ENCODE peak calls at places on chromosomes 12 and 14, in four cellular contexts. D is HepG2, L is HCT116, O is SK-N-SH. V is an unnamed sample.

GRCh38 chr14:58353516-58354299 is 42.0 kb upstream of the TOMM20L start:
- DNase-seq in L (no peak), D (no peak), O (no peak), V (no peak)

GRCh38 chr14:67765192-67765834 is 51.1 kb downstream of the ZFYVE26 start:
- DNase-seq in D (no peak), O (no peak), L (no peak), V (no peak)

GRCh38 chr12:121404734-121405133 is 4.8 kb downstream of the RNF34 start:
- DNase-seq in O (peak; percentile 57), L (no peak), D (peak; percentile 35), V (no peak)

GRCh38 chr12:52634266-52635056 is 16.1 kb upstream of the KRT73 start:
- DNase-seq in D (no peak), L (no peak), O (no peak), V (no peak)

GRCh38 chr12:23899434-23899833 is 50.0 kb downstream of the SOX5 start:
- DNase-seq in O (no peak), D (no peak), L (no peak), V (no peak)

GRCh38 chr14:22280497-22281321 is 308.3 kb downstream of the DAD1 start:
- DNase-seq in O (no peak), L (no peak), D (no peak), V (no peak)

GRCh38 chr12:117100851-117101673 is 1.8 kb upstream of the TESC start:
- DNase-seq in O (no peak), D (no peak), L (no peak), V (no peak)

GRCh38 chr14:64508215-64508776 is 3.7 kb downstream of the ZBTB1 start:
- DNase-seq in D (no peak), O (no peak), L (no peak), V (no peak)

DNA sequence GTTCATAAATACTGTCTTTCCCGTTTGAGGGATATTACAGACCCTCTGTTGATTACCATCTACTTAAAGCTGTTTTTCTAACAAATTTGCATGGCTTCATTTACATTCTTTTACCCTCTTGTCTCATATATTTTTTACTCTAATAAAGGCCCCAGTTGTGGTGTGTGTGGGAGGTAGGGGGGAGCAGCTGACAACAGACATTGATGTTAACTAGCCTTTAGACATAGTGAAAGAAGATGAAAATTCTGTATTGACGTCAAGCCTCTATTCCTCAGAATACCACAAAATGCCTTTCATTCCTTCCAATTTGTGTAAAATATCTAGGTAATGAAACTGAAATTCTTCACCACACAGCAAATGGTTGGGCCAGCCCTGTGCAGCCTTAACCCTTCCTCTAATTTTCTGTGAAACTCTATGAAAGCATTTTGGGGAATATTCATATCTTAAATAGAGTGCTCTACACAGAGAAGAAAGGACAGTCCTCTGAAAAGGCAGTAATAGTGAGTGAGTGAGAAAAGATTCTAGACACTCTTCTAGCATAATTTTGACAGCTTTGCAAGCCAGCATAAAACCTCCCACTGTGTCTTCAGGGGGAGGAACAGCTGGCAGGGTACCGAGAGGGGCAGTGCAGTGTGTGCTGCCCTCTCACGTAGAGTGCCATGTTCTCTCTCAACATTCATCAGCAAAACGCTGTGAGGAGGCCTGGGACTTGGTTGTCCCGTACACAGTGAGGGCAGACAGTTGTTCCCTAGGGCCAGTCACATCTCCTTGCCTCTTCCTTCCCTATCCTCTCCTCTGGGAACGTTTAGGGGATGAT is 20.1 kb upstream of the CERS5 start:
- DNase-seq in L (no peak), D (no peak), O (no peak), V (no peak)
- TF ChIP-seq ELF1 in L (no peak), D (no peak), O (no peak), V (no peak)

GRCh38 chr12:47997321-47997720 is 7.0 kb downstream of the COL2A1 start:
- DNase-seq in D (no peak), L (no peak), O (no peak), V (no peak)
- TF ChIP-seq ELF1 in D (no peak), L (no peak), O (no peak), V (no peak)

DNA sequence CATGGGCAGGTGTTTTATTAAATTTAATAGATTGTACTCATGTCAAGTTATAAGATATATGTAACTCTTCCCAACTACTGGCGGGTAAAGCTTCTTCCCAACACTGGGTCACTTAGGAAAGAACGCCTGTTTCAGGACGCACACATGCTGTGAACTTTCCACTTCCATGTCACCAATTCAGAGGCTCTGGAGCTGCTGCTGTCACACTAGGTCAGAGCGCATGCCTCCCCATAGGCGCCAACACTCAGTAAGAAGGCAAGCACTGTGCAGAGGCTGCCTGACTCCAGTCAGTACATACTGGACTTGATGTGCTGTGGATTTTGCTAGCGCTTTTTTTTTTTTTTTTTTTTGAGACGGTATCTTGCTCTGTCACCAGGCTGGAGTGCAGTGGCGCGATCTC is 17.2 kb downstream of the SLC15A4 start:
- DNase-seq in L (no peak), O (no peak), D (no peak), V (no peak)
- TF ChIP-seq ELF1 in L (no peak), O (no peak), D (no peak), V (no peak)

GRCh38 chr14:102390486-102390885 is 27.7 kb downstream of the TECPR2 start:
- DNase-seq in D (no peak), L (no peak), O (no peak), V (no peak)
- TF ChIP-seq ELF1 in D (no peak), L (no peak), O (no peak), V (no peak)

DNA sequence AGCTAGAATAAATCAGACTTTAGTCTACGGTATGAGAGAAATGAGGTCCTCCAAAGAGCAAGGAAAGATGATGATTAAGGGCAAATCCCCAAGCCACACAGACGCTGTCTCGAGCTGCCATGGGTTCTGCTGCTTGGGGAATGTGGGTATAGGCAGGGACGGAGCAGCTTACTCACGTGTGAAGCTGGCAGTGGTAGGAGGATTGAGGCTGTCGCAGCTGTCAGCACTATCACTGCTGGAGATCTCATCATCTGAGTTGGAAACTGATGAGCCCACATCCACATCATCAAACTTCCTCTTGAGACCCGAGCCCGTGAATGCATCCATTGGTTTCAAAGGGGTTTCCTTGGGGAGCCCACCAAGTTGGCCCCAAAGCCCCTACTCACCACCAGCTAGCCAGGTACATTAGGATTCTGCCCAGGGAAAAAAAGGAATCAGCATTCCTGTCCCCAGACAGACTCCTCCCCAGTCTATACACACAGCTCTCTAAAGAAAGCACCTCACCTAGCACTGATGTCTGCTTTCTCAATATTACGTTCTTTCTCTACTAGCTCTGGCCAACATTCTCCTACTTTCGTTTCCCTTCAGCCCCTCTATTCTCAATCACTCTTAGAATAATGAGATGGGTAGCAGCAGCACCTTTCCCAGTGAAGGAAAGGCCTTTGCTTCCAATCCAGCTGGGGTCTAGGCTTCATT is 7.0 kb downstream of the CSRNP2 start:
- DNase-seq in O (no peak), L (no peak), D (no peak), V (no peak)
- TF ChIP-seq ELF1 in O (no peak), L (no peak), D (no peak), V (no peak)

GRCh38 chr14:105685003-105685402 is 158.6 kb downstream of the TMEM121 start:
- DNase-seq in D (no peak), L (no peak), O (no peak), V (no peak)

GRCh38 chr14:105682956-105683570 is 156.7 kb downstream of the TMEM121 start:
- DNase-seq in D (no peak), O (no peak), L (no peak), V (no peak)
- TF ChIP-seq ELF1 in D (no peak), O (no peak), L (no peak), V (no peak)

GRCh38 chr14:29236848-29237247 is 470.3 kb downstream of the FOXG1 start:
- DNase-seq in O (no peak), D (no peak), L (no peak), V (no peak)

GRCh38 chr14:29240046-29240445 is 473.5 kb downstream of the FOXG1 start:
- DNase-seq in D (no peak), L (no peak), O (no peak), V (no peak)

GRCh38 chr14:29233188-29233587 is 466.6 kb downstream of the FOXG1 start:
- DNase-seq in D (no peak), O (no peak), L (no peak), V (no peak)

GRCh38 chr14:29236401-29236800 is 469.8 kb downstream of the FOXG1 start:
- DNase-seq in O (no peak), L (no peak), D (no peak), V (no peak)

DNA sequence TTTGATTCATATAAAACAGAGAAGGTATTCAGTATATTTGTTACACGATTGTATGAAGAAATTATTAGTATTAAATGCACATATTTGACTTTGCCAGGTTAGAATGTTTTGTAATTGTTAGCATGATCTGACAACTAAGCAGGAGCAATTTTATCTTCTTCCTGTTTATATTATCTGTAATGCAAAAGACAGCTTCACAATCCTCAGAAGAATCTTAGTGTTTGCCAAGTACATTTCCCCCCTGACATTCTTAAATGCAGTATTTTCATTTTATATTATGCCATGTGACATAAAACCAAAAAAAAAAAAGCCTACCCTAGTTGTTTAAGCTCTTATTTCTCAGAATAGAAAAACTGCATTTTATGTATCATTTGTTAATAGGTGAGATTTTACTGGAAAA is 469.4 kb downstream of the FOXG1 start:
- DNase-seq in D (no peak), L (no peak), O (no peak), V (no peak)
- TF ChIP-seq ELF1 in D (no peak), L (no peak), O (no peak), V (no peak)

GRCh38 chr12:109157986-109158385 is 41.6 kb downstream of the ACACB start:
- DNase-seq in O (peak; percentile 26), D (no peak), L (no peak), V (no peak)
- TF ChIP-seq ELF1 in O (no peak), D (no peak), L (no peak), V (no peak)

GRCh38 chr14:37936971-37937370 is 270.7 kb upstream of the SSTR1 start:
- DNase-seq in O (no peak), L (no peak), D (no peak), V (no peak)
- TF ChIP-seq ELF1 in O (no peak), L (no peak), D (no peak), V (no peak)

GRCh38 chr12:40351976-40352375 is 127.2 kb downstream of the LRRK2 start:
- DNase-seq in L (no peak), D (no peak), O (no peak), V (no peak)
- TF ChIP-seq ELF1 in L (no peak), D (no peak), O (no peak), V (no peak)